ENCODE peak calls at places on chromosomes 12 and 14, in four cellular contexts. J, K, Y and H are unnamed samples.

GRCh38 chr12:90770861-90771260 is 184.1 kb downstream of the CCER1 start:
- DNase-seq in J (no peak), K (no peak), Y (no peak), H (no peak)

GRCh38 chr12:13024151-13024946 is 19.8 kb upstream of the FAM234B start:
- DNase-seq in J (no peak), K (peak; percentile 14), Y (peak; percentile 28), H (peak; percentile 11)

GRCh38 chr12:117100251-117100650 is 1.0 kb upstream of the TESC start:
- DNase-seq in J (no peak), K (peak; percentile 51), Y (peak; percentile 15), H (no peak)

GRCh38 chr12:130972589-130972950 is 18.9 kb downstream of the ADGRD1 start:
- DNase-seq in J (no peak), K (no peak), Y (no peak), H (no peak)

GRCh38 chr14:48983355-48983888 is 602.8 kb downstream of the RPS29 start:
- DNase-seq in J (no peak), K (no peak), Y (no peak), H (no peak)

GRCh38 chr12:27970391-27970980 is 2.0 kb downstream of the PTHLH start:
- DNase-seq in J (no peak), K (no peak), Y (no peak), H (no peak)

GRCh38 chr12:43104524-43104923 is 447.5 kb downstream of the ADAMTS20 start:
- DNase-seq in J (no peak), K (no peak), Y (no peak), H (no peak)

GRCh38 chr12:91179315-91179714 is 3.3 kb downstream of the DCN start:
- DNase-seq in J (no peak), K (no peak), Y (no peak), H (no peak)

GRCh38 chr12:49349266-49349665 is 2.6 kb downstream of the DNAJC22 start:
- DNase-seq in J (no peak), K (no peak), Y (no peak), H (no peak)

GRCh38 chr12:32549675-32550079 is 129.4 kb upstream of the DNM1L start:
- DNase-seq in J (no peak), K (no peak), Y (no peak), H (no peak)

GRCh38 chr12:6215932-6216494 is 15.8 kb downstream of the CD9 start:
- DNase-seq in J (no peak), K (no peak), Y (peak; percentile 93), H (no peak)

GRCh38 chr14:76486251-76486743 is 110.4 kb downstream of the ESRRB start:
- DNase-seq in J (no peak), K (no peak), Y (no peak), H (no peak)

GRCh38 chr12:104604070-104604994 is 147.6 kb downstream of the CHST11 start:
- DNase-seq in J (peak; percentile 86), K (peak; percentile 79), Y (peak; percentile 89), H (no peak)

GRCh38 chr12:88206636-88207035 is 64.5 kb downstream of the TMTC3 start:
- DNase-seq in J (no peak), K (no peak), Y (no peak), H (no peak)

GRCh38 chr12:124740691-124741137 is 123.0 kb downstream of the SCARB1 start:
- DNase-seq in J (no peak), K (no peak), Y (peak; percentile 78), H (peak; percentile 71)

GRCh38 chr12:25054076-25054782 is 105.3 kb upstream of the BCAT1 start:
- DNase-seq in J (no peak), K (no peak), Y (no peak), H (no peak)

GRCh38 chr12:76621582-76622024 is 62.0 kb upstream of the OSBPL8 start:
- DNase-seq in J (peak; percentile 21), K (peak; percentile 72), Y (peak; percentile 44), H (peak; percentile 93)

GRCh38 chr12:132356686-132357622 is 27.6 kb upstream of the GALNT9 start:
- DNase-seq in J (no peak), K (no peak), Y (peak; percentile 22), H (no peak)

GRCh38 chr14:51609251-51609986 is 42.3 kb upstream of the FRMD6 start:
- DNase-seq in J (no peak), K (no peak), Y (no peak), H (no peak)

GRCh38 chr12:74129702-74130101 is 407.9 kb upstream of the ATXN7L3B start:
- DNase-seq in J (no peak), K (no peak), Y (no peak), H (no peak)

GRCh38 chr12:107580750-107581529 is 104.7 kb upstream of the PWP1 start:
- DNase-seq in J (no peak), K (peak; percentile 9), Y (no peak), H (no peak)

GRCh38 chr14:54877015-54877702 is 25.5 kb downstream of the GCH1 start:
- DNase-seq in J (no peak), K (no peak), Y (no peak), H (no peak)

GRCh38 chr12:64797156-64797555 is 27.3 kb upstream of the TBC1D30 start:
- DNase-seq in J (no peak), K (no peak), Y (no peak), H (peak; percentile 31)

GRCh38 chr12:51820721-51821422 is 27.6 kb downstream of the FIGNL2 start:
- DNase-seq in J (no peak), K (peak; percentile 70), Y (no peak), H (no peak)

GRCh38 chr12:46915861-46916260 is 90.1 kb upstream of the SLC38A4 start:
- DNase-seq in J (no peak), K (no peak), Y (no peak), H (no peak)

GRCh38 chr12:55745361-55746146 is 2.6 kb downstream of the GDF11 start:
- DNase-seq in J (no peak), K (peak; percentile 61), Y (no peak), H (peak; percentile 36)

GRCh38 chr14:67423424-67423823 is 11.5 kb upstream of the PLEK2 start:
- DNase-seq in J (no peak), K (no peak), Y (no peak), H (no peak)

GRCh38 chr14:32669416-32669815 is 269.3 kb upstream of the NPAS3 start:
- DNase-seq in J (no peak), K (no peak), Y (no peak), H (no peak)

GRCh38 chr12:103758310-103759089 is 82.5 kb downstream of the NT5DC3 start:
- DNase-seq in J (no peak), K (no peak), Y (no peak), H (no peak)

DNA sequence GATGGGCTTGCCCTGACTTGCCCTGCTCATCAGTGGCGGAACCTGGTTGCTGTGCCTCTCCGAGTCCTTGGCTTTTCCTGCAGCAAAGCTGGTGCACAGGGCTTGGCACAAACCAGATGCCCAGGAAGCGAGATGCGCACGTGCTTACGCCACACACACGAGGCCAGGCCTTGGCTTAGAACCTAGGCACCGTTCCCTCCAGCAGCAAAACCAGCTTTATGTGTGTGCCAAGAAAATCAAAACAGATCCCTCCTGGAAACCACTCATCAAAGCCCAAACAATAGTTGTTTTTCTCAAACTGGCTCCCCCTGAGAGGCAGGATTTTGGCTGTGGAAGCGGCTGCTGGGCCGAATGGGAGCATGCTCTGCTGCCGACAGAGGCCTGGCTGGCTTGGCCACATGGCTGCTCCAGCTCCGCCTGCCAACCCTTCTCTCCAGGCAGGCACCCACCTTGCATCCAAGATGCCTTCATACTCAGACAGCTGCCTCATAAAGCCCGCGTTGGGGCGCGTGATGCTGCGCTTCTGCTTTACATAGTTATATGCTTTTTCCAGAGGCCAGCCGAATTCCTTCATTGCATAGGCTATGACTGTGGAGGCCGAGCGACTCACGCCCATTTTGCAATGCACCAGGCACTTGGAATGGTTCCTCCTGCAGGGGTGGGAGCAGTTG is 58.7 kb downstream of the SSH1 start:
- DNase-seq in J (no peak), K (no peak), Y (no peak), H (no peak)
- TF ChIP-seq SIN3A in J (no peak), K (no peak), Y (no peak), H (no peak)

GRCh38 chr12:115683240-115683765 is 594.2 kb downstream of the MED13L start:
- DNase-seq in J (no peak), K (no peak), Y (no peak), H (no peak)
- TF ChIP-seq SIN3A in J (no peak), K (no peak), Y (no peak), H (no peak)

GRCh38 chr14:94129111-94129757 is at the start of gene IFI27L2:
- DNase-seq in J (no peak), K (peak; percentile 86), Y (peak; percentile 59), H (peak; percentile 40)

GRCh38 chr14:94126800-94127199 is 2.6 kb downstream of the IFI27L2 start:
- DNase-seq in J (no peak), K (no peak), Y (no peak), H (no peak)

GRCh38 chr14:94127330-94127729 is 2.1 kb downstream of the IFI27L2 start:
- DNase-seq in J (no peak), K (no peak), Y (no peak), H (no peak)

GRCh38 chr14:94129758-94130414 is 482 bp upstream of the IFI27L2 start:
- DNase-seq in J (no peak), K (peak; percentile 37), Y (peak; percentile 56), H (no peak)

DNA sequence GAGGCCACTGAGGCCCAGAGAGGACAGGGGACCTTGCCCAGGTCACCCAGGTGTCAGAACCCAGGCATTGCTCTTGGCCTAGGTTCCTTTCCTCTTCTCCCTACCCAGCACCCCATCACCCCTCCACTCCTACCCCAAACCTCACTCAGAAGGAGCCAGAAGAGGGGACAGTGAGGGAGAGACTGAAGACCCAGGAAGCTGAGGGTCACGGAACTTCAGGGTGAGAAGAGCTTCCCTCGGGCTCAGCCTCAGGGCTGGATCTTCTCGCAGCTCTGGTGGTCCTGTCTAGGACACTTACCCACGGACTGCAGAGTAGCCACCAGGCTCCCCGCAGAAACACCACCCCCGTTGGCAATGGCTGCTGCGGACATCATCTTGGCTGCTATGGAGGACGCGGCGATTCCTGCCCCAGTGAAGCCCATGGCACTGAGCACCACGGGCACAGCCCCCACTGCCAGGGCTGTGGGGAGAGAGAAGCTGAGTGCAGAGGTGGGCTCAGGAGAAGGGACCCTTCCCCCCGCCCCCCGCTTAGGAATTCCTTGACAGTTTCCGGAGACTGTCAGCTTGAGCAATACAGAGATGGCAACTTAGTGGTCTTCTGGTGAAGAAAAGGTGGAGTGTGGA is 1.1 kb downstream of the IFI27L2 start:
- DNase-seq in J (no peak), K (no peak), Y (no peak), H (no peak)
- TF ChIP-seq SIN3A in J (no peak), K (no peak), Y (no peak), H (no peak)

DNA sequence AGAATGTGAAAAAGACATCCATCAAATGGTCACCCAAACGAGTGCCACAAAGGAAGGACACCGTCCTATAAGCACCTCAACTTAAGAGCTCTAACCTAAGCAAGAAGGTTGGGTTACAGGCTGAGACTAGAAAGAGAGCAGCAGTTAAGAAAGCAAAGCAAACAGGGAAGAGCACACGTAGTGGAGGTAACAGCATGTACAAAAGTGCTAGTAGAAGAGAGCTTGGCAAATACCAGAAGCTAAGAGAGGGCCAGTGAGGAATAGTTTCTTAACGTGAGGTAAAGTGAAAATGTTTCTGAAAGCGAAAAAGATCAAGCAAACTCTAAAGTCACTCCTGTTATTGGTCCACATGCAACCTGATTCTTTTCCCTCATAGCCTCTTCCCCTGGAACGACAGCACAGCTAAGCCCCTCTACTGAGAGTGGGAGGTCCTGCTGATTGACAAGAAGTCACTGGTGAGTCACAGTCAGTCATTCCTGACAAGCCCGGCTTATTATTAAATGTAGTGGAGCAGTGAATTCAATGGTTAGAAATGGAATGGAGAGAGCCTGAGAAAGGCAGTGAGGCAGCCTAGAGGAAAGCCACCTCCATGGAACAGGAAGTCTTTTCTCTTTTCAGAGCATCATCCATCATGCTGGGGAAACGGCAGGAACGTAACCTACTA is 204.4 kb downstream of the SLC25A21 start:
- DNase-seq in J (no peak), K (no peak), Y (no peak), H (no peak)
- TF ChIP-seq SIN3A in J (no peak), K (no peak), Y (no peak), H (no peak)

GRCh38 chr14:106372870-106373657 is 846.7 kb downstream of the TMEM121 start:
- DNase-seq in J (no peak), K (peak; percentile 78), Y (peak; percentile 7), H (peak; percentile 42)
- TF ChIP-seq SIN3A in J (no peak), K (no peak), Y (no peak), H (no peak)